ENCODE peak calls at places on chromosomes 13 and 19, in six cellular contexts. E is SK-N-SH, P is HepG2, A is K562, T is H1, J is GM12878. N is an unnamed sample.

GRCh38 chr13:95403349-95404140 is 102.3 kb upstream of the ABCC4 start:
- DNase-seq in A (no peak), P (no peak), T (peak), E (no peak), J (no peak), N (no peak)

GRCh38 chr19:58575183-58576041 is 2.3 kb upstream of the MZF1 start:
- DNase-seq in J (peak), P (peak), T (peak), E (peak), A (peak), N (peak)

GRCh38 chr13:50846861-50847475 is 3.5 kb upstream of the DLEU7 start:
- DNase-seq in E (no peak), J (no peak), P (no peak), A (no peak), T (no peak), N (no peak)

GRCh38 chr13:96542986-96543385 is 451.3 kb downstream of the OXGR1 start:
- DNase-seq in A (no peak), J (no peak), P (no peak), E (no peak), T (no peak), N (no peak)

GRCh38 chr13:38350114-38350617 is 515 bp downstream of the UFM1 start:
- DNase-seq in T (peak), P (peak), A (peak), J (no peak), E (peak), N (peak)

GRCh38 chr13:30142502-30143211 is 164.7 kb downstream of the KATNAL1 start:
- DNase-seq in A (no peak), E (peak), P (peak), J (no peak), T (no peak), N (no peak)

GRCh38 chr13:28611654-28612131 is 47.2 kb upstream of the POMP start:
- DNase-seq in J (no peak), E (no peak), T (no peak), A (peak), P (no peak), N (peak)

GRCh38 chr13:97914537-97914936 is 38.9 kb upstream of the IPO5 start:
- DNase-seq in A (no peak), J (no peak), P (no peak), T (no peak), E (no peak), N (no peak)

GRCh38 chr19:36973021-36973843 is 57.1 kb downstream of the ZNF568 start:
- DNase-seq in J (peak), E (peak), T (no peak), A (peak), P (no peak), N (peak)

GRCh38 chr19:2648528-2648937 is 54.0 kb downstream of the GNG7 start:
- DNase-seq in E (peak), J (peak), P (peak), T (peak), A (peak), N (no peak)

GRCh38 chr13:40096357-40096911 is 441.0 kb downstream of the COG6 start:
- DNase-seq in T (no peak), P (no peak), A (no peak), E (no peak), J (no peak), N (no peak)

GRCh38 chr19:2716722-2717637 is 4.2 kb downstream of the DIRAS1 start:
- DNase-seq in E (peak), A (no peak), P (no peak), T (no peak), J (no peak), N (no peak)

GRCh38 chr13:48475230-48475629 is 57.6 kb downstream of the RCBTB2 start:
- DNase-seq in A (no peak), T (no peak), E (no peak), P (no peak), J (no peak), N (no peak)

GRCh38 chr13:34816543-34816942 is 125.5 kb upstream of the NBEA start:
- DNase-seq in E (no peak), P (no peak), J (no peak), A (no peak), T (no peak), N (no peak)

GRCh38 chr19:14149509-14149994 is 13.2 kb upstream of the ASF1B start:
- DNase-seq in J (no peak), T (no peak), E (peak), A (no peak), P (no peak), N (no peak)

GRCh38 chr19:8526345-8527062 is 12.5 kb upstream of the ZNF414 start:
- DNase-seq in P (peak), E (peak), A (peak), J (no peak), T (peak), N (no peak)

GRCh38 chr13:65336916-65337315 is 1893.2 kb downstream of the PCDH9 start:
- DNase-seq in T (no peak), P (no peak), J (no peak), A (no peak), E (no peak), N (no peak)

GRCh38 chr13:27043013-27043412 is 128.6 kb downstream of the USP12 start:
- DNase-seq in J (no peak), A (no peak), P (peak), E (peak), T (peak), N (no peak)

GRCh38 chr13:23632741-23633140 is 62.5 kb downstream of the TNFRSF19 start:
- DNase-seq in A (no peak), T (no peak), J (no peak), E (no peak), P (no peak), N (no peak)

GRCh38 chr19:30671622-30672051 is 299.5 kb downstream of the ZNF536 start:
- DNase-seq in E (no peak), J (no peak), T (no peak), A (no peak), P (no peak), N (no peak)

GRCh38 chr19:48424694-48425219 is 21.0 kb upstream of the GRWD1 start:
- DNase-seq in A (peak), T (no peak), P (no peak), J (no peak), E (no peak), N (peak)

GRCh38 chr13:112876305-112877000 is 92.6 kb upstream of the MCF2L start:
- DNase-seq in P (no peak), T (no peak), E (no peak), J (no peak), A (no peak), N (no peak)

GRCh38 chr19:15114153-15114540 is 6.9 kb downstream of the SYDE1 start:
- DNase-seq in E (peak), T (no peak), A (no peak), P (no peak), J (no peak), N (no peak)

GRCh38 chr19:35291916-35292315 is at the start of gene MAG:
- DNase-seq in A (no peak), E (no peak), P (no peak), J (no peak), T (no peak), N (no peak)

GRCh38 chr19:54485846-54486245 is 12.8 kb upstream of the CDC42EP5 start:
- DNase-seq in E (no peak), T (no peak), P (no peak), A (no peak), J (no peak), N (no peak)

GRCh38 chr19:6074709-6075403 is 35.4 kb downstream of the RFX2 start:
- DNase-seq in T (no peak), E (no peak), P (no peak), J (no peak), A (peak), N (no peak)

GRCh38 chr13:50923272-50923671 is 13.7 kb downstream of the RNASEH2B start:
- DNase-seq in T (no peak), A (no peak), E (no peak), J (no peak), P (no peak), N (no peak)

GRCh38 chr19:11265785-11266236 is 3.5 kb upstream of the DOCK6 start:
- DNase-seq in E (no peak), A (no peak), T (no peak), J (no peak), P (peak), N (no peak)

GRCh38 chr19:18304496-18305312 is 18.2 kb downstream of the LSM4 start:
- DNase-seq in P (peak), A (peak), J (no peak), T (no peak), E (peak), N (peak)

GRCh38 chr13:83895994-83896580 is 13.8 kb upstream of the SLITRK1 start:
- DNase-seq in E (no peak), P (no peak), T (no peak), J (no peak), A (no peak), N (no peak)

GRCh38 chr19:46015080-46015960 is 7.5 kb downstream of the PGLYRP1 start:
- DNase-seq in E (peak), J (no peak), A (no peak), T (peak), P (no peak), N (no peak)
- TF ChIP-seq CTCF in E (no peak), J (no peak), A (no peak), T (no peak), P (no peak), N (no peak)

GRCh38 chr19:42412223-42412622 is 15.0 kb downstream of the LIPE start:
- DNase-seq in T (no peak), P (no peak), J (no peak), E (peak), A (no peak), N (no peak)
- TF ChIP-seq GABPA in T (no peak), P (no peak), J (no peak), E (no peak), A (no peak), N (no peak)

GRCh38 chr19:45638930-45639729 is at the start of gene EML2:
- DNase-seq in P (peak), J (no peak), E (peak), A (peak), T (peak), N (peak)
- TF ChIP-seq CTCF in P (peak), J (peak), E (no peak), A (peak), T (peak), N (no peak)

DNA sequence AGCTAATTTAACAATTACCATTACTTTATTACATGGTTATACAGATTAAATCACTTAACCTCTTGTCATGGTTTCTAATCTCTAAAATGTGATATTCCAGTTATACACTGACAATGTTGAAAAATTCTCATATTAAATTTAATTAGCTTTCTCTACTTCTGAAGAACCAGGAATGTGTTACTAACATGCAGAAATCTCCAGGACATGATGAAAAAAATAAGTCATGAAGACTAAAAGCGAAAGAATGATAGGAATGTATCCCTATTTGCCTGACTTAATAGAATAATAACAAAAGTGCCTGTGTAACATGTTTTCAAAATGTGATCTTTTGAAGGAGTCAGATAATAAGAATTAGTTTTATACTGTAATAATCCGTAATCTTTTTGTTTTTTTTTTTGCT is 2823.7 kb upstream of the PCDH20 start:
- DNase-seq in P (no peak), T (no peak), E (no peak), A (no peak), J (no peak), N (no peak)
- TF ChIP-seq GABPA in P (no peak), T (no peak), E (no peak), A (no peak), J (no peak), N (no peak)

DNA sequence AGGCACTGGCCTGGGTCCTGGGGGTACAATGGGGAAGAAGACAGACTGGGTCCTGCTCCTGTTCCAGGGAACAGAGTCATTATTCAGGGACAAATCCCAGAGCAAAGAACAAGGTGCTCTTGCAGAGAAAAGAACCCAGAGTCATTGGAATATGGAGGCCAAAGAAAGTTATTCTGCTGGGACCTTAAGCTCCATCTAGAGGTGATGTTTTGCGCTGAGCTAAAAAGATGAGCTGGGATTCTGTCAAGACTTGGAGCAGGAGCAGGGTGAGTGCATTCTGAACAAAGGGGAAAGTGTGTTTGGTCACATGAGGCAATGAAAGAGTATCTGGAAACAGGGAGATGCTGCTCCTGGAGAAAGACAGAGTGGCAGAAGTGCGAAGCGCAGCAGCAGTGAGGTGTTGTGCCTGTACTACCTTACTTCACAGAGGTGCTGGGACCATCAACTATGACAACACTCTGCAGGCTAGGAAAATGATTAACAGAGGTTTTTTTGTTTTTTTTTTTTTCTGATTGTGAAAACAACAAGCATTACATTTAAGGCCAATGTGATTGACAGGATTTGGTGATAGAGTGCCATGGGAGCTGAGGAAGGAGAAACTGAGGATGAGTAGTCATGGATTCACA is 95.3 kb upstream of the TNFSF11 start:
- DNase-seq in T (no peak), J (no peak), A (no peak), P (no peak), E (peak), N (no peak)
- TF ChIP-seq CTCF in T (no peak), J (peak), A (no peak), P (no peak), E (peak), N (no peak)

DNA sequence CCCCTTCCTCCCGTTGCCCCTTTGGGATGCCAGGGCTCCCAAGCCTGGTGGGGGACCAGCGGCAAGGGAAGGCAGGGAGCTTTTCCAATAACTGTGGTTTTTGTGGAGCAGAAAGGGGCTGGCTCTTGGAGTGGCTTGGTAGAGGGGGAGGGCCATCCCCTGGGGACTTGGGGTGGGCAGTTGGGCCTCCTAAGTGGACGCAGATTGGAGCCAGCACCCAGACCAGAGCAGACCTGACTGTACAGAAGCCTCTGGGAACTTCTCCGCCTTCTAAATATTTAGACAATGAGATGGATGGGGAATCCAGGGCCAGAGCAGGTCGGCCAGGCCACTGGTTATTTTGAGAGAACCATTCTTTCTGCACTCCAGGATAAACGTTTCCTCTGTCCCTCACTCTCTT is 4.2 kb downstream of the PTGIR start:
- DNase-seq in A (no peak), E (peak), T (no peak), J (no peak), P (no peak), N (no peak)
- TF ChIP-seq GABPA in A (no peak), E (no peak), T (no peak), J (no peak), P (no peak), N (no peak)

DNA sequence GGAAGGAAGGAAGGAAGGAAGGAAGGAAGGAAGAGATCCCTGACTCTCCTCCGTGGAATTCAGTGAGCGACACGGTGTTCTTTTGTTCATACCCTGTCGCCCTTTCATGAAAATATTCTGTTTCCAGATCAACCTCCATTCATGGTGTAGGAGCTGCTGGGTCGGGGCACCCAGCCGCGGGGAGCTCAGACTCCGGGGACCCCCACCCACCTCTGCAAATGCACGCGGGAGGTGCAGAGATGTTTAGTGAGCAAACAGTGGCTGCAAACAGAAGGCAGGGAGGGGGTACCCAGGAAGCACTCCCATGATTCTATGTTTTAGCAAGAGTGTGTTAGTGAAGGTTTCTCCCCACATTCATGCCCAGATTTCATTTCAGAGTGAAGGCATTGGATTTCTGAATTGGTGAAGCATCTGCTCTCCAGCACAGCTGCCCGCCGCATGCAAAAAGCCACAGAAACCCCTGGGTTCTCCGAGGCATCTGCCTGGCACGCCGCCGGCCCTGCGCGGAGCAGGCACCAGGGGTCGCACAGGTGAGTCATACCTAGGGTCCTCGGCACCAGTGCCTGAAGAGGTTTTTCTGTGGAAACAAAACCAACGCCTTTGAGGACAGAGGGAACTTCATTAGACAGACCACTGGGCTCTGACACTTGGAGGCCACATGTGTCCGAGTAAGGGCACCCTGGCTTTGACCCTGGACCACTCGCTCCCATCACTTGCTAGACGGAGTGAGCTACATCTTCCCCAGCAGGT is 80.6 kb downstream of the ZNF557 start:
- DNase-seq in T (no peak), J (no peak), A (no peak), E (peak), P (no peak), N (no peak)
- TF ChIP-seq CTCF in T (peak), J (no peak), A (no peak), E (no peak), P (no peak), N (no peak)

GRCh38 chr19:43595999-43596841 is at the start of the genes IRGQ and ZNF576:
- DNase-seq in T (peak), P (peak), A (peak), E (peak), J (peak), N (peak)

GRCh38 chr19:43596842-43597461 is 557 bp downstream of the ZNF576 start:
- DNase-seq in E (no peak), A (no peak), J (no peak), T (no peak), P (no peak), N (peak)

GRCh38 chr19:43595605-43595998 is 332 bp downstream of the IRGQ start:
- DNase-seq in P (no peak), T (peak), E (no peak), A (no peak), J (no peak), N (no peak)

GRCh38 chr19:43594081-43594697 is 1.7 kb downstream of the IRGQ start:
- DNase-seq in J (no peak), T (no peak), A (no peak), P (no peak), E (no peak), N (no peak)

GRCh38 chr19:43594710-43595604 is 977 bp downstream of the IRGQ start:
- DNase-seq in A (peak), J (no peak), E (peak), T (peak), P (peak), N (peak)
- TF ChIP-seq GABPA in A (no peak), J (no peak), E (no peak), T (no peak), P (no peak), N (no peak)

GRCh38 chr19:39539519-39540332 is at the start of gene EID2:
- DNase-seq in J (peak), T (peak), E (peak), P (peak), A (peak), N (peak)
- TF ChIP-seq CTCF in J (peak), T (peak), E (peak), P (peak), A (peak), N (peak)

N was measured in HL-60.